ENCODE peak calls at places on chromosomes 4 and X, in seven cellular contexts. F, Q, J, N, S, P and R are unnamed samples.

GRCh38 chr4:17576932-17577659 is at the start of gene LAP3:
- DNase-seq in S (peak; percentile 90), J (peak; percentile 100), N (peak; percentile 90), P (peak; percentile 91), Q (peak; percentile 95), F (peak; percentile 96), R (peak; percentile 99)

GRCh38 chr4:183030823-183031222 is 68.2 kb upstream of the WWC2 start:
- DNase-seq in P (no peak), S (no peak), J (no peak), N (no peak), Q (no peak), F (no peak), R (no peak)

GRCh38 chr4:6441758-6442157 is 30.7 kb downstream of the PPP2R2C start:
- DNase-seq in N (no peak), P (no peak), F (no peak), S (no peak), Q (no peak), J (no peak), R (no peak)

GRCh38 chr4:74408639-74409038 is 36.3 kb upstream of the AREG start:
- DNase-seq in F (peak; percentile 59), S (peak; percentile 83), P (no peak), Q (peak; percentile 47), N (peak; percentile 69), J (no peak), R (no peak)

GRCh38 chrX:32530802-32531403 is 680.4 kb downstream of the DMD start:
- DNase-seq in N (peak; percentile 0), F (peak; percentile 52), J (peak; percentile 31), P (no peak), S (peak; percentile 55), Q (peak; percentile 35), R (no peak)

GRCh38 chrX:121333942-121334341 is 286.5 kb downstream of the GLUD2 start:
- DNase-seq in J (no peak), Q (no peak), N (no peak), F (no peak), S (no peak), P (no peak), R (no peak)

GRCh38 chrX:24498181-24498580 is 33.1 kb downstream of the PDK3 start:
- DNase-seq in P (no peak), F (no peak), N (no peak), S (no peak), J (no peak), Q (no peak), R (no peak)

GRCh38 chrX:49042581-49043219 is 457 bp downstream of the TFE3 start:
- DNase-seq in P (no peak), J (no peak), S (no peak), F (no peak), N (no peak), Q (no peak), R (peak; percentile 82)

GRCh38 chrX:65971151-65971550 is 68.7 kb downstream of the VSIG4 start:
- DNase-seq in P (no peak), F (no peak), S (no peak), N (no peak), J (no peak), Q (no peak), R (no peak)

GRCh38 chrX:24186483-24186882 is 37.0 kb downstream of the ZFX start:
- DNase-seq in S (no peak), N (no peak), F (no peak), P (no peak), J (no peak), Q (no peak), R (no peak)

GRCh38 chr4:147362868-147363440 is 117.9 kb upstream of the EDNRA start:
- DNase-seq in J (peak; percentile 66), P (no peak), N (no peak), S (peak; percentile 43), F (peak; percentile 77), Q (peak; percentile 86), R (peak; percentile 92)

GRCh38 chr4:4860803-4861591 is 1.5 kb downstream of the MSX1 start:
- DNase-seq in P (no peak), Q (peak; percentile 65), F (peak; percentile 32), J (no peak), S (no peak), N (no peak), R (peak; percentile 70)
- H3K9ac ChIP-seq in P (no peak overlapping the region), Q (peak overlapping the region; percentile 89), F (peak overlapping the region; percentile 43), J (no peak overlapping the region), S (no peak overlapping the region), N (peak overlapping the region; percentile 81), R (no peak overlapping the region)

DNA sequence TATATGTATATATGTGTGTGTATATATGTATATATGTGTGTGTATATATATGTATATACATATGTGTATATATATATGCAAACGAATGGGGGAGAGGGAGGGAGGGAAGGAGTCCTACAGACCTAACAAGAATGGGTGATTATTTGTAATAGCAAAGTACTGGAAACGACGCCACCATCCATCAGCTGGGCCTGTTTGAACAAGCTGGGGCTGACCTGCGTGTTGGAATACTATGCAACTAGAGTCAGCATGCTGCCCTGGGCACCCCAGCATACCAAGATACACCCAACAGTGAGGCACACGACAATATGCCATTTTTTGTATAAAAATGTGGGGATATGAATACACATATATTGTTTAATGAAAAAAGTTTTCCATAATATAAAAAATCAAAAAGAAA is 21.6 kb upstream of the CCNQ start:
- DNase-seq in J (no peak), P (no peak), N (no peak), Q (no peak), F (no peak), S (no peak), R (no peak)
- H3K4me1 ChIP-seq in J (no peaks in the 10 kb centered on the region), P (no peaks in the 10 kb centered on the region), N (no peaks in the 10 kb centered on the region), Q (peaks cover 13% of the 10 kb centered on the region), F (no peaks in the 10 kb centered on the region), S (no peaks in the 10 kb centered on the region), R (no peaks in the 10 kb centered on the region)

DNA sequence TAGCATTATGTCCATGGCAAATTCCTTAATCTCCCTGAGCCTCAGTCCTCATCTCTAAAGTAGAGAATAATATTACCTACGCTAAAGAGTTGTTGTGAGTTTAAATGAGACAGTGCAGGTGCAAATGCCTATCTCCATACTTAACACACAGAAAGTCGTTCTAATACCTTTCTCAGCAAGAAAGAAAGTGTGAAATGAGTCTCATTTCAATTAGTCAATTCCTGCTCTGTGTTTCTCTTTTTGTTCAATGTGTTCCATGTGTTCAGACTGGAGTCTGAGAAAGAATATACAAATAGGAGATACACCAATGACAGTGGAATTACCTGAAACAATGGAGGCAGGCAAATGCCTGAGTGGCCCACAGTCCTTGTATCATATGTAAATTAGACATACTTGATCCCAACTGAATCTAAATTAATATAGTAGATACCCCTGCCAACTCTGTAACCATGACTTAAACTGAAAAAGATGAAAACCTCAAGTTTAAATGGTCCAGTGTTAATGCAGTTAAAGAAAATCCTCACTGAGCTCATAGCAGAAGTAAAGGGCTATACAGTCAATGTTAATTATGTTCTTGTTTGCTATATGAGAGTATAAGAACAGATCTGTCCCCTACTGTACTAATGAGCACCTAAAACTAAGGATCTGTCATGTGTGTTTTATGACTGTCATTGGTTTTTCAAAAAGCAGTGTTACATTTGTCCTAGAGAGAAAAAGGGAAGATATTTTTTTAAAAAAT is 68.2 kb downstream of the GPC3 start:
- DNase-seq in F (no peak), N (no peak), J (no peak), Q (no peak), P (no peak), S (no peak), R (no peak)
- H3K4me3 ChIP-seq in F (no peak overlapping the region), N (no peak overlapping the region), J (no peak overlapping the region), Q (no peak overlapping the region), P (no peak overlapping the region), S (no peak overlapping the region), R (no peak overlapping the region)

DNA sequence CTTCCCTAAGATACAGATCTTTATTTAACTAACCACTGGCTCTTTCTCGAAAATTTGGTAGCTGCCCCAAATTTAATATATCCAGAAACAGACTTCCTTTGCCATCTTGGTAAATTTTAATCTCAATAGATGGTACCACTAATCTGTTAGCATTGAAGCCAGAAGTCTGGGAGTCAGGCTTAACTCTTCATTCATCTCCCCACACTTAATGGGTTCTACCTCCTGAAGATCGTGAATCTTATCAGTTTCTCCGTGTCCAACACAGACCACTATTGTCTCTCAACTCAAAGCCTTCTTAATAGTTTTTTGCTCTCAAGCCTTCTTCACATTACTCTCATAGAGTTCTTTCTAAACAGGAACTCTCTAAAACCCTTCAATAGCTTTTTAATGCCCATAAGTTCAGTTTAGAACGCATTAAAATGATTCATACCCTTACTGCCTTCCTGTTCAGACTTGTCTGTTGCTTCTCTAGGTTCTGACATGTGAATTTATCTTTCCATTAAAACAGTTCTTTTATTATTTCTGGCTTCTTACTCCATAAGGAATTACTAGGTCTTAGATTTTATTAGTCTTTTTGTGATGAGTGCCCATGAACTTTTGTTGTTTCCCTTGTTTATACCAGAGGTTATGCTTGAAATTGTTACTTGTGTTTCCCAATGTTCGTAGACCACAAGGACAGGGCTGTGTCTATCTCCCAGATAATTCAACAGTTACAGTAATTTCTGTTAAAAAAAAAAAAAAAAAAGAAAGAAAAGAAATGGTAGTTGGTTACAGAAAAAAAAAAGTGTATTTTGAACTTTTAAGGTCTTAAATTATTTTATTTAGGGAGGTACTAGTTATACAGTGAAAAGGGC is 54.7 kb downstream of the SMARCAD1 start:
- DNase-seq in J (no peak), F (no peak), S (no peak), Q (peak; percentile 52), P (no peak), N (no peak), R (no peak)
- H3K9ac ChIP-seq in J (no peak overlapping the region), F (no peak overlapping the region), S (no peak overlapping the region), Q (no peak overlapping the region), P (no peak overlapping the region), N (no peak overlapping the region), R (no peak overlapping the region)

DNA sequence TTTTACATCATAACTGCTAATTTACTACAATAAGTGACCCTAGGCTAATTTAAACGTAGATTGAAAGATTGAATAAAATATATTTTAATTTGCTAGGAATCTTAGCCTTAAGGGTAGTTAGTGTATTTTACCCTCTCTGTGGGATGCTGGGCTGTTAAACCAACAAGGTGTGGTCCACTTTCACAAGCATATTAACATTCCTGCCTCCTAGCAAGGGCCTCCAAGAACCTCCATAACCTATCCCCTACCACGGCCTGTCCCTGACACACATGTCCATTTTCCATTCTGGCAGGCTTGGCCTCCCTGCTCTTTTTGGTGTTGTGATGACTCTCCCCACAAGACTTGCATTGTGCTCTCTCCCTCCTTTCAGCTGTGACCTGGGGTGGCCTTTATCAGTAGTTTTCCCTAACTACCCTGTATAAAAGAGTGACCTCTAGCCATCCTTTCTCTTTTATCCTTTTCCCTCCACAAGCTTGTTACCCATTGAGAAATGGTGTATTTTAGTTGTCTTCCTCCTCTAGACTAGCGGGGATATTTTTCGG is 120.3 kb downstream of the KLHL8 start:
- DNase-seq in J (peak; percentile 43), S (peak; percentile 2), P (no peak), F (no peak), Q (no peak), N (no peak), R (no peak)
- H3K4me1 ChIP-seq in J (peaks cover 8% of the 10 kb centered on the region), S (peaks cover 22% of the 10 kb centered on the region), P (no peaks in the 10 kb centered on the region), F (peaks cover 6% of the 10 kb centered on the region), Q (peaks cover 3% of the 10 kb centered on the region), N (peaks cover 11% of the 10 kb centered on the region), R (peaks cover 4% of the 10 kb centered on the region)

GRCh38 chr4:176790398-176790797 is 2.3 kb downstream of the VEGFC start:
- DNase-seq in P (no peak), N (no peak), S (peak; percentile 25), F (no peak), J (no peak), Q (no peak), R (no peak)
- H3K4me3 ChIP-seq in P (no peak overlapping the region), N (peak overlapping the region; percentile 96), S (peak overlapping the region; percentile 98), F (peak overlapping the region; percentile 96), J (no peak overlapping the region), Q (peak overlapping the region; percentile 94), R (peak overlapping the region; percentile 26)

GRCh38 chrX:7132335-7133035 is 15.0 kb upstream of the STS start:
- DNase-seq in P (no peak), N (peak; percentile 73), J (peak; percentile 93), F (peak; percentile 73), S (peak; percentile 96), Q (peak; percentile 63), R (no peak)
- H3K9ac ChIP-seq in P (no peak overlapping the region), N (no peak overlapping the region), J (no peak overlapping the region), F (no peak overlapping the region), S (peak overlapping the region; percentile 60), Q (peak overlapping the region; percentile 26), R (no peak overlapping the region)